ENCODE peak calls at places on chromosomes 3 and 15, in nine cellular contexts. One of them, this sample, is unnamed.

GRCh38 chr3:75101329-75102147 is 487.1 kb upstream of the CNTN3 start:
- DNase-seq in activated T-cell treated with anti-CD3 and anti-CD28 coated beads for 48 hours: no peak
- DNase-seq in T-cell: no peak
- DNase-seq in hypothalamus: no peak
- DNase-seq in cardiac muscle cell: no peak
- DNase-seq in activated naive CD4-positive, alpha-beta T cell: no peak
- DNase-seq in epithelial cell of esophagus: peak
- DNase-seq in left ventricle myocardium superior: no peak
- DNase-seq in heart left ventricle: no peak
- DNase-seq in this sample: no peak

GRCh38 chr3:131995936-131996335 is 38.9 kb downstream of the CPNE4 start:
- DNase-seq in cardiac muscle cell: peak
- DNase-seq in T-cell: no peak
- DNase-seq in hypothalamus: no peak
- DNase-seq in activated naive CD4-positive, alpha-beta T cell: no peak
- DNase-seq in heart left ventricle: no peak
- DNase-seq in left ventricle myocardium superior: no peak
- DNase-seq in epithelial cell of esophagus: no peak
- DNase-seq in activated T-cell treated with anti-CD3 and anti-CD28 coated beads for 48 hours: no peak
- DNase-seq in this sample: no peak

GRCh38 chr15:88704791-88705768 is 66.3 kb downstream of the ISG20 start:
- DNase-seq in T-cell: no peak
- DNase-seq in left ventricle myocardium superior: peak
- DNase-seq in epithelial cell of esophagus: peak
- DNase-seq in hypothalamus: no peak
- DNase-seq in activated T-cell treated with anti-CD3 and anti-CD28 coated beads for 48 hours: no peak
- DNase-seq in activated naive CD4-positive, alpha-beta T cell: no peak
- DNase-seq in cardiac muscle cell: peak
- DNase-seq in heart left ventricle: peak
- DNase-seq in this sample: no peak

GRCh38 chr3:126315083-126315658 is 42.0 kb downstream of the KLF15 start:
- DNase-seq in heart left ventricle: no peak
- DNase-seq in activated naive CD4-positive, alpha-beta T cell: no peak
- DNase-seq in cardiac muscle cell: no peak
- DNase-seq in left ventricle myocardium superior: no peak
- DNase-seq in hypothalamus: no peak
- DNase-seq in activated T-cell treated with anti-CD3 and anti-CD28 coated beads for 48 hours: no peak
- DNase-seq in T-cell: no peak
- DNase-seq in epithelial cell of esophagus: no peak
- DNase-seq in this sample: no peak

GRCh38 chr3:27080126-27080525 is 289.1 kb downstream of the NEK10 start:
- DNase-seq in activated naive CD4-positive, alpha-beta T cell: no peak
- DNase-seq in left ventricle myocardium superior: no peak
- DNase-seq in heart left ventricle: no peak
- DNase-seq in T-cell: no peak
- DNase-seq in cardiac muscle cell: no peak
- DNase-seq in epithelial cell of esophagus: no peak
- DNase-seq in hypothalamus: no peak
- DNase-seq in activated T-cell treated with anti-CD3 and anti-CD28 coated beads for 48 hours: no peak
- DNase-seq in this sample: no peak

GRCh38 chr15:72197045-72197459 is 535 bp downstream of the GRAMD2A start:
- DNase-seq in activated naive CD4-positive, alpha-beta T cell: no peak
- DNase-seq in T-cell: no peak
- DNase-seq in left ventricle myocardium superior: no peak
- DNase-seq in epithelial cell of esophagus: peak
- DNase-seq in hypothalamus: no peak
- DNase-seq in heart left ventricle: no peak
- DNase-seq in cardiac muscle cell: no peak
- DNase-seq in activated T-cell treated with anti-CD3 and anti-CD28 coated beads for 48 hours: no peak
- DNase-seq in this sample: no peak

GRCh38 chr3:23455084-23455483 is 252.0 kb downstream of the UBE2E2 start:
- DNase-seq in heart left ventricle: no peak
- DNase-seq in hypothalamus: no peak
- DNase-seq in activated T-cell treated with anti-CD3 and anti-CD28 coated beads for 48 hours: no peak
- DNase-seq in T-cell: no peak
- DNase-seq in left ventricle myocardium superior: no peak
- DNase-seq in epithelial cell of esophagus: peak
- DNase-seq in cardiac muscle cell: peak
- DNase-seq in activated naive CD4-positive, alpha-beta T cell: no peak
- DNase-seq in this sample: no peak

GRCh38 chr3:187830181-187830580 is 84.9 kb upstream of the BCL6 start:
- DNase-seq in epithelial cell of esophagus: peak
- DNase-seq in heart left ventricle: no peak
- DNase-seq in T-cell: no peak
- DNase-seq in left ventricle myocardium superior: no peak
- DNase-seq in activated naive CD4-positive, alpha-beta T cell: no peak
- DNase-seq in activated T-cell treated with anti-CD3 and anti-CD28 coated beads for 48 hours: no peak
- DNase-seq in cardiac muscle cell: no peak
- DNase-seq in hypothalamus: no peak
- DNase-seq in this sample: no peak

GRCh38 chr3:150020527-150020926 is 49.8 kb upstream of the PFN2 start:
- DNase-seq in activated naive CD4-positive, alpha-beta T cell: no peak
- DNase-seq in T-cell: no peak
- DNase-seq in epithelial cell of esophagus: peak
- DNase-seq in hypothalamus: no peak
- DNase-seq in activated T-cell treated with anti-CD3 and anti-CD28 coated beads for 48 hours: no peak
- DNase-seq in left ventricle myocardium superior: no peak
- DNase-seq in cardiac muscle cell: no peak
- DNase-seq in heart left ventricle: no peak
- DNase-seq in this sample: no peak

GRCh38 chr3:22901684-22902083 is 301.4 kb upstream of the UBE2E2 start:
- DNase-seq in hypothalamus: no peak
- DNase-seq in left ventricle myocardium superior: no peak
- DNase-seq in heart left ventricle: no peak
- DNase-seq in T-cell: no peak
- DNase-seq in epithelial cell of esophagus: no peak
- DNase-seq in activated naive CD4-positive, alpha-beta T cell: no peak
- DNase-seq in cardiac muscle cell: no peak
- DNase-seq in activated T-cell treated with anti-CD3 and anti-CD28 coated beads for 48 hours: no peak
- DNase-seq in this sample: no peak

GRCh38 chr3:136994772-136995516 is 37.2 kb downstream of the IL20RB start:
- DNase-seq in activated T-cell treated with anti-CD3 and anti-CD28 coated beads for 48 hours: no peak
- DNase-seq in T-cell: no peak
- DNase-seq in heart left ventricle: peak
- DNase-seq in activated naive CD4-positive, alpha-beta T cell: no peak
- DNase-seq in hypothalamus: peak
- DNase-seq in epithelial cell of esophagus: peak
- DNase-seq in cardiac muscle cell: peak
- DNase-seq in left ventricle myocardium superior: peak
- DNase-seq in this sample: peak